ENCODE peak calls at places on chromosomes 6 and 20, in five cellular contexts. S is tibial artery; T is cardiac muscle cell; B is neuronal stem cell; Y is CD4-positive, alpha-beta T cell. W is an unnamed sample.

GRCh38 chr6:168374051-168374502 is 54.5 kb upstream of the DACT2 start:
- DNase-seq in S (no peak), T (no peak), B (no peak), Y (no peak), W (no peak)

GRCh38 chr20:11569163-11569562 is 348.5 kb upstream of the BTBD3 start:
- DNase-seq in Y (no peak), T (no peak), B (no peak), S (no peak), W (no peak)

GRCh38 chr6:168437751-168438150 is 3.2 kb upstream of the SMOC2 start:
- DNase-seq in B (no peak), Y (no peak), S (no peak), T (no peak), W (no peak)

GRCh38 chr6:21500894-21501293 is 92.7 kb upstream of the SOX4 start:
- DNase-seq in Y (no peak), S (no peak), T (no peak), B (no peak), W (no peak)

GRCh38 chr6:137758661-137759060 is 108.4 kb upstream of the TNFAIP3 start:
- DNase-seq in S (no peak), Y (no peak), B (no peak), T (no peak), W (no peak)

GRCh38 chr20:4401601-4402000 is 320.1 kb upstream of the PRND start:
- DNase-seq in T (no peak), Y (no peak), B (no peak), S (no peak), W (no peak)

GRCh38 chr6:32803416-32803815 is 13.4 kb downstream of the HLA-DOB start:
- DNase-seq in Y (no peak), S (no peak), T (no peak), B (no peak), W (no peak)

GRCh38 chr6:15544321-15544900 is 118.4 kb downstream of the DTNBP1 start:
- DNase-seq in Y (no peak), S (no peak), T (no peak), B (no peak), W (no peak)

GRCh38 chr6:63899550-63899949 is 263.9 kb downstream of the PHF3 start:
- DNase-seq in B (no peak), Y (no peak), S (no peak), T (no peak), W (no peak)

DNA sequence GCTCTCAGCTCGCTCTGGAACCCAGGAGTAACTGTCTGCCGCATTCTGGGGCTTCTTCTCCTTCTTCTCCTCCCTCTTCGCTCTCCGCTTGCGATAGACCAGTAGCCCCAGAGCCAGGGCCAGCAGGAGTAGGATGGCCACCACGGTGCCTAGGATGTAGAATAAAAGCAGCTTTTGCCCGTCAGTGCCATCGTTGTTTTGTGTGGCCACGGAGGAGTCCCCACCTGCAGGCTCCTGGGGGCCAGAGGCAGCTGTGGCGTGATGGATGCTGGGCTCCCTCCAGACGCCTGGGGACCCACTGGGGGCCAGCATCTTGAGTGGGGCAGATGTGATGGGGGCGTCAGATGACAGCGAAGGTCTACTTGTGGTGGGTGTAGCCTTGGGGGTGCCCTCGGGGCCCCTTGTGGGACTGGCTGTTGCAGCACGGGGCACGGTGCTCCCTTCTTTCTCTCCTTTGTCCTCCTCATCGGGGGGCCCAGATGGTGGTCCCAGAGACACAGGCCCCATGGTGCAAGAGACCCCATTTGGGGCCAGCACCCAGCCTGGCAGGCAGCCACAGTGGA is 1.8 kb downstream of the CD93 start:
- DNase-seq in B (no peak), Y (no peak), S (no peak), T (no peak), W (no peak)
- H3K27ac ChIP-seq in B (no peak overlapping the region), Y (no peak overlapping the region), S (peak overlapping the region; percentile 89), T (no peak overlapping the region), W (no peak overlapping the region)

GRCh38 chr6:157428418-157429202 is 47.6 kb downstream of the ZDHHC14 start:
- DNase-seq in S (no peak), T (no peak), B (no peak), Y (no peak), W (no peak)

GRCh38 chr6:157432231-157432630 is 51.2 kb downstream of the ZDHHC14 start:
- DNase-seq in T (no peak), S (no peak), Y (no peak), B (no peak), W (no peak)

GRCh38 chr6:157427969-157428368 is 47.0 kb downstream of the ZDHHC14 start:
- DNase-seq in Y (no peak), T (no peak), S (no peak), B (no peak), W (no peak)

GRCh38 chr6:157430834-157431233 is 49.8 kb downstream of the ZDHHC14 start:
- DNase-seq in S (no peak), T (no peak), Y (no peak), B (no peak), W (no peak)

DNA sequence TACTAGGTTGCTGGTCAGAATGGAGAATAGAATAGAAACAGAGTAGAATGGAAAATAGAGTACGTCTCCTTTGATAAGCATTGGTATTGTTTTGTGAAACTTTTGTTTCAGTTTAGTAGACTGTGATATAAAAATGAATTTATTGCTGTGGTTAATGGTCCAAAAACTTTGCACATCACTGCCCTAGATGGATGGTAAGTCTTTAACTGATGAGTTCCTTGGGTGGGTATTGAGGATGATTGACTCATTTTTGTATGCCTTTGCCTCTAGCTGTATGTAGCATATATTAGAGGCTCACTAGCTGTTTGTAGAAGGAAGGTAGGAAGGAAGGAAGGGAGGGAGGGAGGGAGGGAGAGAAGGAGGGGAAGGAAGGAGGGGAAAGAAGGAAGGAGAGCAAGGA is 48.3 kb downstream of the ZDHHC14 start:
- DNase-seq in B (no peak), Y (no peak), T (no peak), S (no peak), W (no peak)
- H3K27ac ChIP-seq in B (no peak overlapping the region), Y (no peak overlapping the region), T (no peak overlapping the region), S (no peak overlapping the region), W (no peak overlapping the region)

DNA sequence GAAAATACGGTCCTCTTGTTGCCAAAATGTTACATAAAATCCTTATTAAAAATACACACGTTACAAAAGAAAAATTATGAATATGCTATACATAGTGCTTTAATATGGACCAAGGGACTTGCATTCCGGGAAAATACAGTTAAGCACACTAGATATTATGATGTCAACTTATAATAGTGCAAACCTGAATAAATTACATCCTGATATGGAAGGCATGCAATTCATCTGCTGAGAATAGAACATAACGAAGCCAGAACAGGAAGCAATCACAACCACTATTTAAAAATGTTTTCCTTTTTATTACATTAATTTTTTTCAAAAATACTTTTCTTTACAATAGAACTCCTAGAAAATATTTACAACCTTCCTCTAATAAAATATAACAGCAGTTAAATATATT is 7.8 kb upstream of the MRPS10 start:
- DNase-seq in B (no peak), Y (no peak), S (no peak), T (no peak), W (no peak)
- H3K27ac ChIP-seq in B (no peak overlapping the region), Y (no peak overlapping the region), S (no peak overlapping the region), T (no peak overlapping the region), W (no peak overlapping the region)

GRCh38 chr6:25007269-25007699 is 71.5 kb upstream of the RIPOR2 start:
- DNase-seq in T (no peak), B (no peak), S (no peak), Y (no peak), W (no peak)
- H3K27ac ChIP-seq in T (no peak overlapping the region), B (no peak overlapping the region), S (peak overlapping the region; percentile 25), Y (peak overlapping the region; percentile 73), W (peak overlapping the region; percentile 68)

GRCh38 chr6:43803783-43804549 is 34.0 kb downstream of the VEGFA start:
- DNase-seq in B (no peak), Y (no peak), T (no peak), S (no peak), W (no peak)

GRCh38 chr6:43806758-43807227 is 36.8 kb downstream of the VEGFA start:
- DNase-seq in T (no peak), S (no peak), B (no peak), Y (no peak), W (no peak)

GRCh38 chr6:43804550-43805223 is 34.7 kb downstream of the VEGFA start:
- DNase-seq in T (no peak), Y (no peak), S (no peak), B (no peak), W (no peak)

GRCh38 chr6:43806041-43806757 is 36.2 kb downstream of the VEGFA start:
- DNase-seq in Y (no peak), B (no peak), S (no peak), T (no peak), W (no peak)

DNA sequence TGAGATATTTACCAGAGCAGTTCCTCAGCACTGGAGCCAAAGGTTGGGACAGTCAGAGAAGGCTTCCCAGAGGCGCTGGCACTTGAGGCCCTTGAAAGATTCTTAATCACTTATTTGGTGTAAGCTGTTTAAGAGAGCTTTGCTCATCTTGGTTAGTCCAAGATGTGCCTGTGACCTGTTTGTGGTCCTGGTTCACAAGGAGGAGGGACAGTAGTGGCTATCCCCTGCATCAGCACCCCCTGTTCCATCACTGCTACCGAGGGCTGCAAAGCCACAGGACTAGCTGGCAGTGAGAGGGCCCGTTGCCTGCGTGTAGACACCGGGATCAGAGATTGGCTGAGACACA is 35.7 kb downstream of the VEGFA start:
- DNase-seq in T (no peak), S (no peak), Y (no peak), B (no peak), W (no peak)
- H3K27ac ChIP-seq in T (no peak overlapping the region), S (no peak overlapping the region), Y (no peak overlapping the region), B (no peak overlapping the region), W (no peak overlapping the region)

GRCh38 chr20:48381353-48382120 is 446.3 kb downstream of the PREX1 start:
- DNase-seq in B (no peak), T (no peak), S (no peak), Y (no peak), W (no peak)
- H3K27ac ChIP-seq in B (no peak overlapping the region), T (no peak overlapping the region), S (no peak overlapping the region), Y (no peak overlapping the region), W (no peak overlapping the region)

DNA sequence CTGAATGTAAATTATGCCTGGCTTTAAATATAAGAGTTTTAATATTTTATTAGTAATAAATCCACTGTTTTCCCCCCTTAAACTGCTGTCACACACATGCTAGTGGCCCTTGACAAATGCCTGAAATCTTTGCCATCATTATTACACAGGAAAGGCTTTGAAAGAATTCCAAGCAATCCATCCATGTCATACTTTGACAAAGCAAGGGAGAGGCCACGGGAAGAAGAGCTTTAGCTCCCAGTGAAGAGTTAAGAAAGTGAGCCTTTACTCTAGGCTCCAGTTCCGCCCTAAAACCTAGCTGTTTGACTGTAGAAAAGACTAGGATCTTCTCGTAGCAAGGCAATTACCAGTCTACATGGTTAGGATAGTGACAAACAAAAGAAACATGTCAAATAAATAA is 147.9 kb downstream of the GMDS start:
- DNase-seq in S (no peak), Y (no peak), B (no peak), T (no peak), W (no peak)
- H3K27ac ChIP-seq in S (peak overlapping the region; percentile 60), Y (no peak overlapping the region), B (no peak overlapping the region), T (no peak overlapping the region), W (no peak overlapping the region)

GRCh38 chr6:145866449-145867401 is 52.1 kb upstream of the FBXO30 start:
- DNase-seq in B (no peak), S (no peak), T (no peak), Y (no peak), W (no peak)
- H3K27ac ChIP-seq in B (no peak overlapping the region), S (no peak overlapping the region), T (no peak overlapping the region), Y (peak overlapping the region; percentile 26), W (no peak overlapping the region)

DNA sequence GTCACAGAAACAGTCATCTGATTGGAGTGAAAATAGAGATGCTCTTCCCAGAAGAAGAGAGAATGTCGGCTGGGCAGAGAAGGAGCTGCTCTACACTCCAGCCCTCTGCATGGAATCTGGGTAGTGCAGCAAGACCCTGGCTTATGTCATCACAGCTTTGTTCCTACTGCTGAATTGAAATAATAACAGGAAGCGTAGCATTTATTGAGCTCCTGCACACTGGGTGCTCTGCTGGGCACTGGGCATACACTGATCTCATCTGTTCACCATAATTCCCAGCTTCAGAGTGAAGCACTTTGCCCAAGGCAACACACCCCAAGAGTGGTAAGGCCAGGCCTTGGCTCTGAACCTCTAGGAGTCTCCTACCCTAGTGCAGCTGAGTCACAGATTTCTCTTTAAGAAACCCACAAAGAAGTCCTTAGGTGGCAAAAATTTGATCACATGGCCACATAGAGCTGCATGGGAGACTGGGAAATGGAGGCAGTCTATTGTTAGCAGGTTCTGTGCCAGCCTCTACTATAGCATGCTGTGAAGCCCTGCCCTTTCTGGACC is 3.9 kb upstream of the SDCBP2 start:
- DNase-seq in T (no peak), Y (no peak), B (no peak), S (peak; percentile 34), W (no peak)
- H3K27ac ChIP-seq in T (no peak overlapping the region), Y (no peak overlapping the region), B (no peak overlapping the region), S (no peak overlapping the region), W (no peak overlapping the region)